ENCODE peak calls at places on chromosomes 16 and 17, in six cellular contexts. E is T-helper 17 cell; L is stimulated activated naive B cell treated with anti-CD40 and anti-IgM and Interleukin-4, amounts not matched to agents 10 μg/mL and 1 μg/mL and 100 μg/mL, for 72 hours; Z is fibroblast of lung; V is NCI-H524 treated with DMSO at 0.1 percent for 48 hours; Q is activated CD4-positive, alpha-beta memory T cell treated with anti-CD3 and anti-CD28 coated beads, Interleukin-2, amount 10 ng/mL, durations not matched to agents 7 days and 5 days. O is an unnamed sample.

GRCh38 chr16:2325181-2325580 is 15.3 kb downstream of the ABCA3 start:
- DNase-seq in E (no peak), L (no peak), Z (no peak), V (no peak), Q (no peak), O (no peak)

GRCh38 chr16:65366316-65366715 is 244.5 kb upstream of the CDH11 start:
- DNase-seq in E (no peak), L (no peak), Z (no peak), V (no peak), Q (no peak), O (no peak)

GRCh38 chr17:72370819-72371218 is 250.0 kb downstream of the SOX9 start:
- DNase-seq in E (no peak), L (no peak), Z (peak), V (no peak), Q (no peak), O (no peak)

GRCh38 chr17:44747566-44747965 is 11.2 kb upstream of the ADAM11 start:
- DNase-seq in E (no peak), L (no peak), Z (peak), V (no peak), Q (no peak), O (no peak)

GRCh38 chr17:37702605-37703004 is 42.3 kb downstream of the HNF1B start:
- DNase-seq in E (no peak), L (no peak), Z (peak), V (no peak), Q (no peak), O (no peak)

GRCh38 chr17:17499402-17500145 is 3.4 kb upstream of the RASD1 start:
- DNase-seq in E (no peak), L (no peak), Z (no peak), V (no peak), Q (no peak), O (no peak)

GRCh38 chr17:82152556-82153294 is 54.7 kb upstream of the FASN start:
- DNase-seq in E (no peak), L (no peak), Z (no peak), V (no peak), Q (no peak), O (no peak)

GRCh38 chr16:85187002-85187401 is 74.7 kb upstream of the CIBAR2 start:
- DNase-seq in E (no peak), L (no peak), Z (peak), V (no peak), Q (no peak), O (peak)

GRCh38 chr17:65324977-65325376 is 187.8 kb downstream of the RGS9 start:
- DNase-seq in E (no peak), L (no peak), Z (no peak), V (no peak), Q (no peak), O (no peak)

GRCh38 chr16:25110392-25110947 is 1.1 kb upstream of the LCMT1 start:
- DNase-seq in E (no peak), L (no peak), Z (no peak), V (peak), Q (peak), O (no peak)

GRCh38 chr17:9473716-9474115 is 101.9 kb downstream of the STX8 start:
- DNase-seq in E (no peak), L (no peak), Z (peak), V (no peak), Q (no peak), O (no peak)

GRCh38 chr17:30104575-30105339 is 11.9 kb upstream of the NSRP1 start:
- DNase-seq in E (peak), L (peak), Z (peak), V (peak), Q (peak), O (peak)

GRCh38 chr17:40072481-40073346 is 9.9 kb downstream of the THRA start:
- DNase-seq in E (no peak), L (no peak), Z (no peak), V (no peak), Q (no peak), O (no peak)

GRCh38 chr16:49492090-49492801 is 118.6 kb downstream of the C16orf78 start:
- DNase-seq in E (no peak), L (no peak), Z (peak), V (no peak), Q (no peak), O (peak)

GRCh38 chr16:49756971-49757743 is 98.8 kb downstream of the ZNF423 start:
- DNase-seq in E (no peak), L (no peak), Z (peak), V (no peak), Q (no peak), O (no peak)

GRCh38 chr16:1917665-1918111 is 527 bp downstream of the HS3ST6 start:
- DNase-seq in E (no peak), L (no peak), Z (no peak), V (no peak), Q (no peak), O (no peak)

GRCh38 chr16:15686287-15686686 is 36.2 kb downstream of the NDE1 start:
- DNase-seq in E (no peak), L (no peak), Z (no peak), V (no peak), Q (no peak), O (no peak)

GRCh38 chr16:81767987-81768592 is 11.0 kb upstream of the PLCG2 start:
- DNase-seq in E (no peak), L (no peak), Z (no peak), V (no peak), Q (no peak), O (no peak)

GRCh38 chr17:82775033-82775823 is 23.4 kb downstream of the TBCD start:
- DNase-seq in E (peak), L (peak), Z (peak), V (no peak), Q (peak), O (no peak)

GRCh38 chr16:4936181-4936990 is 562 bp downstream of the PPL start:
- DNase-seq in E (no peak), L (no peak), Z (no peak), V (no peak), Q (no peak), O (no peak)

GRCh38 chr16:7397901-7398300 is 65.3 kb downstream of the RBFOX1 start:
- DNase-seq in E (no peak), L (no peak), Z (peak), V (no peak), Q (no peak), O (no peak)

GRCh38 chr16:77171750-77172635 is 19.0 kb upstream of the MON1B start:
- DNase-seq in E (no peak), L (peak), Z (peak), V (peak), Q (no peak), O (peak)

GRCh38 chr17:65594585-65594940 is 33.1 kb upstream of the AXIN2 start:
- DNase-seq in E (no peak), L (no peak), Z (peak), V (no peak), Q (no peak), O (no peak)

GRCh38 chr17:35816723-35817122 is 7.4 kb downstream of the TAF15 start:
- DNase-seq in E (no peak), L (no peak), Z (no peak), V (no peak), Q (no peak), O (no peak)

GRCh38 chr16:3065742-3066439 is 451 bp downstream of the IL32 start:
- DNase-seq in E (no peak), L (no peak), Z (no peak), V (no peak), Q (no peak), O (no peak)

GRCh38 chr17:1762906-1763829 is 1.3 kb downstream of the SERPINF1 start:
- DNase-seq in E (no peak), L (no peak), Z (peak), V (no peak), Q (no peak), O (no peak)

GRCh38 chr16:89422905-89423630 is 67.3 kb downstream of the ANKRD11 start:
- DNase-seq in E (no peak), L (peak), Z (peak), V (no peak), Q (peak), O (no peak)

GRCh38 chr17:27455914-27456680 is at the start of gene KSR1:
- DNase-seq in E (peak), L (peak), Z (peak), V (peak), Q (peak), O (peak)

GRCh38 chr16:67910162-67910561 is 17.1 kb downstream of the PSKH1 start:
- DNase-seq in E (no peak), L (no peak), Z (peak), V (no peak), Q (peak), O (peak)

GRCh38 chr16:31107465-31107867 is 720 bp upstream of the BCKDK start:
- DNase-seq in E (no peak), L (no peak), Z (no peak), V (peak), Q (peak), O (no peak)

GRCh38 chr17:74637912-74638311 is 14.4 kb upstream of the CD300E start:
- DNase-seq in E (no peak), L (no peak), Z (no peak), V (no peak), Q (no peak), O (no peak)

GRCh38 chr16:27591837-27592236 is 41.9 kb downstream of the KATNIP start:
- DNase-seq in E (no peak), L (no peak), Z (no peak), V (no peak), Q (no peak), O (no peak)

GRCh38 chr17:29959658-29960337 is 18.4 kb downstream of the EFCAB5 start:
- DNase-seq in E (no peak), L (no peak), Z (peak), V (no peak), Q (no peak), O (no peak)

GRCh38 chr16:84043486-84044107 is 1.0 kb upstream of the SLC38A8 start:
- DNase-seq in E (no peak), L (no peak), Z (no peak), V (no peak), Q (no peak), O (no peak)

O was measured in globus pallidus.